ENCODE peak calls at places on chromosomes 1 and 21, in four cellular contexts. One of them, this sample, is unnamed.
A peak's percentile ranks its signal among the peaks of the same experiment; 100 is the strongest.

GRCh38 chr1:58660105-58660504 is 39.8 kb downstream of the MYSM1 start:
- DNase-seq in WTC11: no peak
- DNase-seq in HepG2: no peak
- DNase-seq in GM12878: no peak
- DNase-seq in this sample: no peak

GRCh38 chr1:40735234-40735633 is 43.7 kb downstream of the NFYC start:
- DNase-seq in WTC11: no peak
- DNase-seq in HepG2: no peak
- DNase-seq in GM12878: no peak
- DNase-seq in this sample: no peak

GRCh38 chr1:12348113-12348512 is 118.3 kb downstream of the VPS13D start:
- DNase-seq in WTC11: no peak
- DNase-seq in HepG2: no peak
- DNase-seq in GM12878: no peak
- DNase-seq in this sample: no peak

GRCh38 chr1:17198476-17199258 is 6.3 kb upstream of the PADI1 start:
- DNase-seq in WTC11: no peak
- DNase-seq in HepG2: no peak
- DNase-seq in GM12878: no peak
- DNase-seq in this sample: no peak

GRCh38 chr1:21594495-21594894 is 74.7 kb downstream of the RAP1GAP start:
- DNase-seq in WTC11: no peak
- DNase-seq in HepG2: no peak
- DNase-seq in GM12878: no peak
- DNase-seq in this sample: peak; percentile 48

GRCh38 chr1:25223471-25223870 is 8.8 kb downstream of the SYF2 start:
- DNase-seq in WTC11: no peak
- DNase-seq in HepG2: no peak
- DNase-seq in GM12878: no peak
- DNase-seq in this sample: no peak

GRCh38 chr21:34914239-34914638 is 134.9 kb downstream of the RUNX1 start:
- DNase-seq in WTC11: no peak
- DNase-seq in HepG2: no peak
- DNase-seq in GM12878: no peak
- DNase-seq in this sample: no peak

GRCh38 chr1:177915641-177916040 is 54.2 kb downstream of the SEC16B start:
- DNase-seq in WTC11: no peak
- DNase-seq in HepG2: no peak
- DNase-seq in GM12878: no peak
- DNase-seq in this sample: no peak

GRCh38 chr1:64220241-64220640 is 16.8 kb downstream of the UBE2U start:
- DNase-seq in WTC11: no peak
- DNase-seq in HepG2: no peak
- DNase-seq in GM12878: no peak
- DNase-seq in this sample: no peak

GRCh38 chr1:20380616-20381035 is 90.0 kb downstream of the VWA5B1 start:
- DNase-seq in WTC11: no peak
- DNase-seq in HepG2: no peak
- DNase-seq in GM12878: no peak
- DNase-seq in this sample: no peak

GRCh38 chr1:61054636-61055035 is 27.7 kb upstream of the NFIA start:
- DNase-seq in WTC11: no peak
- DNase-seq in HepG2: no peak
- DNase-seq in GM12878: no peak
- DNase-seq in this sample: no peak

GRCh38 chr21:45287438-45288391 is at the start of gene POFUT2:
- DNase-seq in WTC11: peak; percentile 98
- DNase-seq in HepG2: peak; percentile 86
- DNase-seq in GM12878: peak; percentile 82
- DNase-seq in this sample: peak; percentile 100

GRCh38 chr1:67608661-67609571 is 76.1 kb upstream of the GADD45A start:
- DNase-seq in WTC11: no peak
- DNase-seq in HepG2: no peak
- DNase-seq in GM12878: peak; percentile 5
- DNase-seq in this sample: no peak

GRCh38 chr1:30151826-30152225 is 571.6 kb downstream of the MATN1 start:
- DNase-seq in WTC11: no peak
- DNase-seq in HepG2: no peak
- DNase-seq in GM12878: no peak
- DNase-seq in this sample: no peak

GRCh38 chr1:103514920-103515503 is 10.5 kb upstream of the RNPC3 start:
- DNase-seq in WTC11: no peak
- DNase-seq in HepG2: peak; percentile 28
- DNase-seq in GM12878: peak; percentile 35
- DNase-seq in this sample: peak; percentile 48

GRCh38 chr1:54356680-54357147 is 49.5 kb downstream of the SSBP3 start:
- DNase-seq in WTC11: no peak
- DNase-seq in HepG2: no peak
- DNase-seq in GM12878: peak; percentile 33
- DNase-seq in this sample: no peak

GRCh38 chr1:50420283-50420682 is 3.0 kb downstream of the DMRTA2 start:
- DNase-seq in WTC11: no peak
- DNase-seq in HepG2: no peak
- DNase-seq in GM12878: no peak
- DNase-seq in this sample: no peak

GRCh38 chr1:236222616-236223015 is 59.1 kb downstream of the ERO1B start:
- DNase-seq in WTC11: no peak
- DNase-seq in HepG2: no peak
- DNase-seq in GM12878: no peak
- DNase-seq in this sample: no peak

GRCh38 chr1:230875370-230875769 is 7.0 kb upstream of the C1orf198 start:
- DNase-seq in WTC11: no peak
- DNase-seq in HepG2: no peak
- DNase-seq in GM12878: no peak
- DNase-seq in this sample: peak; percentile 39

GRCh38 chr1:155177192-155177917 is 3.7 kb downstream of the TRIM46 start:
- DNase-seq in WTC11: no peak
- DNase-seq in HepG2: no peak
- DNase-seq in GM12878: no peak
- DNase-seq in this sample: no peak

GRCh38 chr1:6799499-6799898 is 14.2 kb downstream of the CAMTA1 start:
- DNase-seq in WTC11: no peak
- DNase-seq in HepG2: no peak
- DNase-seq in GM12878: no peak
- DNase-seq in this sample: no peak

GRCh38 chr1:147389532-147390184 is 147.2 kb downstream of the CHD1L start:
- DNase-seq in WTC11: no peak
- DNase-seq in HepG2: peak; percentile 46
- DNase-seq in GM12878: no peak
- DNase-seq in this sample: peak; percentile 61

GRCh38 chr1:41823453-41823852 is 95.3 kb downstream of the HIVEP3 start:
- DNase-seq in WTC11: peak; percentile 79
- DNase-seq in HepG2: no peak
- DNase-seq in GM12878: no peak
- DNase-seq in this sample: no peak

GRCh38 chr1:54110991-54111390 is 41.8 kb downstream of the CDCP2 start:
- DNase-seq in WTC11: no peak
- DNase-seq in HepG2: no peak
- DNase-seq in GM12878: no peak
- DNase-seq in this sample: no peak

GRCh38 chr1:53197301-53198205 is 929 bp downstream of the CPT2 start:
- DNase-seq in WTC11: no peak
- DNase-seq in HepG2: no peak
- DNase-seq in GM12878: no peak
- DNase-seq in this sample: no peak

GRCh38 chr1:11168731-11169130 is 20.4 kb upstream of the ANGPTL7 start:
- DNase-seq in WTC11: no peak
- DNase-seq in HepG2: no peak
- DNase-seq in GM12878: no peak
- DNase-seq in this sample: no peak

GRCh38 chr1:6800728-6801127 is 15.5 kb downstream of the CAMTA1 start:
- DNase-seq in WTC11: no peak
- DNase-seq in HepG2: no peak
- DNase-seq in GM12878: no peak
- DNase-seq in this sample: no peak

GRCh38 chr1:194133152-194133551 is 946.7 kb upstream of the B3GALT2 start:
- DNase-seq in WTC11: no peak
- DNase-seq in HepG2: no peak
- DNase-seq in GM12878: no peak
- DNase-seq in this sample: no peak

GRCh38 chr1:178935610-178936009 is 64.7 kb upstream of the ANGPTL1 start:
- DNase-seq in WTC11: no peak
- DNase-seq in HepG2: no peak
- DNase-seq in GM12878: no peak
- DNase-seq in this sample: no peak

GRCh38 chr1:178938959-178939317 is 68.1 kb upstream of the ANGPTL1 start:
- DNase-seq in WTC11: no peak
- DNase-seq in HepG2: no peak
- DNase-seq in GM12878: no peak
- DNase-seq in this sample: no peak

GRCh38 chr1:178938281-178938958 is 67.5 kb upstream of the ANGPTL1 start:
- DNase-seq in WTC11: no peak
- DNase-seq in HepG2: no peak
- DNase-seq in GM12878: no peak
- DNase-seq in this sample: no peak

GRCh38 chr1:178939328-178939727 is 68.5 kb upstream of the ANGPTL1 start:
- DNase-seq in WTC11: no peak
- DNase-seq in HepG2: no peak
- DNase-seq in GM12878: no peak
- DNase-seq in this sample: no peak

DNA sequence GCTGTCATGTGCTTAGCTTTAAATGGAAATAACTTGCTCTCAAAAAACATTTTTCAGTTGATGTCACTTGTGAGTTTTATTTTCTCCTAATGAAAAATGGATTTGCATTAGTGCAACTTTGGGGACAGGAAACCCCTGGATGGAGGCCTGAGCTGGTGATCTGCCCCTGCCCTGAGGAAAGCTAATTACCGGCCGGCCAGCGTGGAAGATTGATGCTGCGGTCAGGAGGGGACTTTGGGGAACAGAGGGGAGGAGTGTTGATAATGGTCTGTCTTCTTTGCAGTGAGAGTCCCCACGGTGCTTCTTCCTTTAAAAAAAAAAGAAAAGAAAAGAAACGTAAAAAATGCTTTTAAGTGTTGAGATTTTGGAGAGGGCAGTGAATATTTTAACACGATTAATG is 66.9 kb upstream of the ANGPTL1 start:
- DNase-seq in WTC11: no peak
- DNase-seq in HepG2: no peak
- DNase-seq in GM12878: no peak
- DNase-seq in this sample: no peak
- TF ChIP-seq CBFB in WTC11: no peak
- TF ChIP-seq CBFB in HepG2: no peak
- TF ChIP-seq CBFB in GM12878: no peak
- TF ChIP-seq CBFB in this sample: no peak

DNA sequence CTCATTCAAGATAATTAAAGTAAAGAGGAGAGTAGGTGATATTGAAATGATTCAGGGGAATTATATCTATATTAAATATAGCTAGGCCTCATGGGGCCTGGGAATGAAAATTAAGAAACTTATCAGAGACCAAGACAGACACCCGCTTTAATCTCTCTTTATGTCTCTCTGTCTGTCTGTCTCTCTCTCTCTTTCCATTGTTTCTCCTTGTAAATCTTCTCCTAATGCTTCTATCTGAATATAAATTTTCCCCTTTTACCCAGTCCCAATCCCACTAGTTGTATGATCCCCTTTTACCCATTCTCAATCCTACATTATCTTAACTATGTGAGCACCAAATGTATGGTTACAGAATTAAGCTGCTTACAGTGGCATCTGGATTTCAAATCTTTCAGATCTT is 61.2 kb downstream of the RGS5 start:
- DNase-seq in WTC11: no peak
- DNase-seq in HepG2: no peak
- DNase-seq in GM12878: no peak
- DNase-seq in this sample: no peak
- TF ChIP-seq CBFB in WTC11: no peak
- TF ChIP-seq CBFB in HepG2: no peak
- TF ChIP-seq CBFB in GM12878: no peak
- TF ChIP-seq CBFB in this sample: no peak

GRCh38 chr1:232084584-232085223 is 458.1 kb downstream of the DISC1 start:
- DNase-seq in WTC11: peak; percentile 71
- DNase-seq in HepG2: no peak
- DNase-seq in GM12878: no peak
- DNase-seq in this sample: no peak
- TF ChIP-seq CBFB in WTC11: no peak
- TF ChIP-seq CBFB in HepG2: no peak
- TF ChIP-seq CBFB in GM12878: no peak
- TF ChIP-seq CBFB in this sample: no peak

DNA sequence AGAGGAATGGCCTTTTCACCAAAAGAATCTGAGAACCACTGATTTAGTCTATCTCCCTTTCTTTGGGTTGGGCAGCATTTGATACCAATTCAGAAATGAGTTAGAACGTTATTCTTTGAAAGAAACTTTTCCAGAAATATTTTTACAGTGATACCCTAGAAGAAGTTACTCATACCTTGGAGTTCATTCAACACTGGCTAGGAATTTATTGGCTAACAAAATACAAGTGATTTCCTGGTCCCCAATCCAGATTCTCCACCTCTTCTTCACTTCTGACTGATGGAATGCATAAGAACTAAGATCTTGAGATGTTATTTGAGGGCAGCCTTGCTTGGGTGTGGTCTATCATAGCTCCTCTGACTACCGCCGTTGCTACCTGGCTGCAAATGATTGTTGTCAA is 9.4 kb downstream of the C1orf162 start:
- DNase-seq in WTC11: no peak
- DNase-seq in HepG2: no peak
- DNase-seq in GM12878: no peak
- DNase-seq in this sample: no peak
- TF ChIP-seq CBFB in WTC11: no peak
- TF ChIP-seq CBFB in HepG2: no peak
- TF ChIP-seq CBFB in GM12878: no peak
- TF ChIP-seq CBFB in this sample: no peak

GRCh38 chr1:92404661-92405060 is 82.1 kb downstream of the GFI1 start:
- DNase-seq in WTC11: no peak
- DNase-seq in HepG2: peak; percentile 10
- DNase-seq in GM12878: no peak
- DNase-seq in this sample: no peak
- TF ChIP-seq CBFB in WTC11: no peak
- TF ChIP-seq CBFB in HepG2: no peak
- TF ChIP-seq CBFB in GM12878: no peak
- TF ChIP-seq CBFB in this sample: no peak

GRCh38 chr1:10105484-10105883 is 72.7 kb downstream of the UBE4B start:
- DNase-seq in WTC11: no peak
- DNase-seq in HepG2: no peak
- DNase-seq in GM12878: no peak
- DNase-seq in this sample: no peak
- TF ChIP-seq CBFB in WTC11: no peak
- TF ChIP-seq CBFB in HepG2: no peak
- TF ChIP-seq CBFB in GM12878: no peak
- TF ChIP-seq CBFB in this sample: no peak

GRCh38 chr1:66596191-66596590 is 62.2 kb downstream of the SGIP1 start:
- DNase-seq in WTC11: no peak
- DNase-seq in HepG2: no peak
- DNase-seq in GM12878: no peak
- DNase-seq in this sample: no peak
- TF ChIP-seq CBFB in WTC11: no peak
- TF ChIP-seq CBFB in HepG2: no peak
- TF ChIP-seq CBFB in GM12878: no peak
- TF ChIP-seq CBFB in this sample: no peak

This sample was measured in K562.